ENCODE peak calls at places on chromosomes 11 and 22, in four cellular contexts. X is H9, W is mesendoderm, A is H1. F is an unnamed sample.

GRCh38 chr22:40919446-40919845 is 31.7 kb upstream of the RBX1 start:
- DNase-seq in W (no peak), X (no peak), A (no peak), F (no peak)

GRCh38 chr11:118691926-118692830 is 12.7 kb upstream of the TREH start:
- DNase-seq in W (peak; percentile 29), A (no peak), X (no peak), F (peak; percentile 67)

GRCh38 chr22:49704345-49705215 is 123.1 kb downstream of the BRD1 start:
- DNase-seq in W (no peak), A (peak; percentile 42), X (no peak), F (no peak)

GRCh38 chr11:69122642-69123431 is 32.9 kb upstream of the SMIM38 start:
- DNase-seq in A (peak; percentile 83), X (peak; percentile 96), W (peak; percentile 98), F (peak; percentile 70)

GRCh38 chr11:2825886-2826678 is 59.5 kb downstream of the CDKN1C start:
- DNase-seq in A (no peak), X (no peak), W (peak; percentile 79), F (peak; percentile 95)

GRCh38 chr11:114243461-114244372 is 52.5 kb upstream of the NNMT start:
- DNase-seq in A (no peak), W (no peak), X (no peak), F (no peak)

GRCh38 chr11:108125126-108125525 is 3.8 kb downstream of the ACAT1 start:
- DNase-seq in W (no peak), A (no peak), X (no peak), F (no peak)

GRCh38 chr11:11416502-11416901 is 63.5 kb upstream of the CSNK2A3 start:
- DNase-seq in X (no peak), W (no peak), A (no peak), F (peak; percentile 45)

GRCh38 chr11:130168105-130168504 is 8.5 kb downstream of the ST14 start:
- DNase-seq in A (no peak), W (no peak), X (no peak), F (peak; percentile 88)

GRCh38 chr11:93330446-93330984 is at the start of gene DEUP1:
- DNase-seq in X (peak; percentile 55), A (peak; percentile 82), W (peak; percentile 53), F (no peak)

GRCh38 chr11:37988031-37988430 is 1390.0 kb upstream of the RAG2 start:
- DNase-seq in W (no peak), A (no peak), X (no peak), F (peak; percentile 17)

GRCh38 chr11:58898106-58898505 is 41.2 kb upstream of the GLYATL1 start:
- DNase-seq in X (no peak), A (no peak), W (no peak), F (no peak)

GRCh38 chr11:63907063-63907462 is 9.9 kb downstream of the RCOR2 start:
- DNase-seq in W (no peak), A (no peak), X (no peak), F (no peak)

GRCh38 chr22:49979587-49980264 is 19.2 kb downstream of the PIM3 start:
- DNase-seq in A (peak; percentile 57), W (peak; percentile 73), X (peak; percentile 44), F (no peak)

GRCh38 chr11:69239320-69240040 is 54.5 kb upstream of the MYEOV start:
- DNase-seq in X (peak; percentile 10), W (no peak), A (no peak), F (no peak)

GRCh38 chr22:47018010-47018910 is 255.8 kb downstream of the TBC1D22A start:
- DNase-seq in W (no peak), X (no peak), A (no peak), F (no peak)

GRCh38 chr11:127063191-127063590 is 62.6 kb upstream of the KIRREL3 start:
- DNase-seq in W (no peak), X (no peak), A (no peak), F (no peak)

GRCh38 chr11:65489706-65490310 is 9.0 kb upstream of the MALAT1 start:
- DNase-seq in X (peak; percentile 53), A (no peak), W (peak; percentile 71), F (no peak)

GRCh38 chr11:32068134-32068533 is 22.7 kb upstream of the RCN1 start:
- DNase-seq in X (no peak), W (no peak), A (no peak), F (no peak)

GRCh38 chr11:56160217-56160616 is at the start of gene OR8K5:
- DNase-seq in A (no peak), W (no peak), X (no peak), F (no peak)

GRCh38 chr11:65498727-65498976 is 193 bp upstream of the MALAT1 start:
- DNase-seq in W (no peak), X (no peak), A (no peak), F (no peak)

GRCh38 chr11:105862736-105863367 is 159.2 kb downstream of the MSANTD4 start:
- DNase-seq in A (no peak), X (no peak), W (peak; percentile 57), F (peak; percentile 68)

GRCh38 chr22:22770881-22771280 is 116.7 kb upstream of the IGLL5 start:
- DNase-seq in A (no peak), W (no peak), X (no peak), F (no peak)

GRCh38 chr22:32175751-32176644 is 16.9 kb upstream of the C22orf42 start:
- DNase-seq in W (peak; percentile 57), A (peak; percentile 80), X (peak; percentile 69), F (no peak)

GRCh38 chr11:30511408-30511807 is 74.7 kb downstream of the MPPED2 start:
- DNase-seq in X (no peak), W (no peak), A (no peak), F (no peak)

GRCh38 chr11:30505603-30506002 is 80.5 kb downstream of the MPPED2 start:
- DNase-seq in W (no peak), X (no peak), A (no peak), F (no peak)

GRCh38 chr11:30510750-30511149 is 75.4 kb downstream of the MPPED2 start:
- DNase-seq in X (no peak), W (no peak), A (no peak), F (no peak)

GRCh38 chr11:30504468-30504867 is 81.7 kb downstream of the MPPED2 start:
- DNase-seq in X (no peak), W (no peak), A (no peak), F (no peak)

DNA sequence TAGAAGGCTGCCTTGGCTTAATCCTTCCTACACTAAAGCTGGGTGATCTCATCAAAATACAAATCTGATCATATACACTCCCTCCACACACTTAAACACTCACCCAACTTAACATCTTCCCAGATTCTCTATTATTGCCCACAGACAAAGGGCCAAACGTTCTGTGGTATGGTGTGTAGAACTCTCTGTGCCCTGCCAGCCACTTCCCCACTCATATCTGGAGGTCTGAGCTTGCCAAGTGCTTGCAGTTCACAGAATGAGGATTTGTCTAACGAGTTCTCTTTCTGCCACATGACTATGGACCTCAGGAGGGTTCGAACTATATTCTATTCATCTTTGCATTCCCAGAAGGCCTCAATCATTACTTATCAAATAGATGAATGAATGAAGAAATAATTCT is 77.6 kb downstream of the MPPED2 start:
- DNase-seq in X (no peak), W (no peak), A (no peak), F (no peak)
- H4K5ac ChIP-seq in X (no peak overlapping the region), W (no peak overlapping the region), A (no peak overlapping the region), F (no peak overlapping the region)

GRCh38 chr11:72319261-72319660 is 75.3 kb upstream of the PHOX2A start:
- DNase-seq in A (no peak), W (no peak), X (no peak), F (no peak)

GRCh38 chr11:72316984-72317383 is 73.0 kb upstream of the PHOX2A start:
- DNase-seq in W (no peak), A (no peak), X (no peak), F (no peak)

GRCh38 chr11:72314199-72314598 is 70.2 kb upstream of the PHOX2A start:
- DNase-seq in A (no peak), W (no peak), X (no peak), F (no peak)

GRCh38 chr11:72317982-72318381 is 74.0 kb upstream of the PHOX2A start:
- DNase-seq in W (no peak), A (no peak), X (no peak), F (no peak)

DNA sequence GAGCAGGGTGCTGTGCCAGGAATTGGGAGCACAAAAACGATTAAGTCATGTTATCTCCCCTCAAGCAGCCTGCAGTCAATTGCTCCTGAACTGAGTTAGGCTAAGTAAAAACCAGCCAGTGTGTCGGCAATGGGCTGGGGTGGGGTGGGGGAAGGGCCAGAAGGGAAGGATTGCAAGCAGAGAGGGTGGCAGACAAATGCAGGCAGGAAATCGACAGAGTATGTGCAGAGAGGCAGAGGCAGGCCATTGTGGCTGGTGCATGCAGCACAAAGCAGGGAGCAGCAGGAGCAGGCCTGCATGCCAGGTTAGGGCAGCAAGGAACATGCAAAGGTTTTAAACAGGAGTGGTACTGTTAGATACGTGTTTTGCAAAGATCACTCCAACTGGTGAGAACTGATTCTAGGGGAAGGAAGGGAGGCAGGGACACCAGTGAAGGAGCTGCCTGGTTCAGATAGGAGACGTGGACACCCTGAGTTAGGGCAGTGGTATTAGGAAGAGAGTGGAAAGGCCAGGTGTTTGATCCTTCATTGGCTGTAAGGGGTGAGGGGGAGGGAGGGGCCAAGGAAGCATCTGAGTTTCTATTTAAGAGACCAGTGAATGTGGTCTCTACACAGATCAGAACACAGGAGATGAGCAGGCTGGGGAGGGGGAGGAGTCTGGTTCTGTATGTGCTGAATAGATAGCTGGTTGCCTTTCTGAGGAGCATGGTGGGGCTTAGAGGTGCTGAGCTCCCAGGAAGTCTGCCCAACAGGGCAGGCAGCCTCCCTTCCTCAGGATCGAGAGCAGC is 70.8 kb upstream of the PHOX2A start:
- DNase-seq in W (peak; percentile 29), X (peak; percentile 47), A (no peak), F (no peak)
- H3K18ac ChIP-seq in W (no peak overlapping the region), X (no peak overlapping the region), A (peak overlapping the region; percentile 29), F (no peak overlapping the region)

GRCh38 chr11:122181893-122182292 is 65.9 kb upstream of the BLID start:
- DNase-seq in X (no peak), A (no peak), W (no peak), F (no peak)
- H4K5ac ChIP-seq in X (no peak overlapping the region), A (no peak overlapping the region), W (no peak overlapping the region), F (peak overlapping the region; percentile 89)

GRCh38 chr22:42612336-42612735 is 2.3 kb downstream of the POLDIP3 start:
- DNase-seq in X (no peak), A (no peak), W (no peak), F (no peak)

GRCh38 chr22:42617155-42617983 is 2.7 kb upstream of the POLDIP3 start:
- DNase-seq in W (no peak), X (peak; percentile 57), A (no peak), F (no peak)

GRCh38 chr22:42615092-42615859 is 593 bp upstream of the POLDIP3 start:
- DNase-seq in W (peak; percentile 100), A (peak; percentile 84), X (peak; percentile 97), F (peak; percentile 100)

GRCh38 chr22:42613869-42614268 is 814 bp downstream of the POLDIP3 start:
- DNase-seq in W (peak; percentile 61), X (no peak), A (no peak), F (no peak)

DNA sequence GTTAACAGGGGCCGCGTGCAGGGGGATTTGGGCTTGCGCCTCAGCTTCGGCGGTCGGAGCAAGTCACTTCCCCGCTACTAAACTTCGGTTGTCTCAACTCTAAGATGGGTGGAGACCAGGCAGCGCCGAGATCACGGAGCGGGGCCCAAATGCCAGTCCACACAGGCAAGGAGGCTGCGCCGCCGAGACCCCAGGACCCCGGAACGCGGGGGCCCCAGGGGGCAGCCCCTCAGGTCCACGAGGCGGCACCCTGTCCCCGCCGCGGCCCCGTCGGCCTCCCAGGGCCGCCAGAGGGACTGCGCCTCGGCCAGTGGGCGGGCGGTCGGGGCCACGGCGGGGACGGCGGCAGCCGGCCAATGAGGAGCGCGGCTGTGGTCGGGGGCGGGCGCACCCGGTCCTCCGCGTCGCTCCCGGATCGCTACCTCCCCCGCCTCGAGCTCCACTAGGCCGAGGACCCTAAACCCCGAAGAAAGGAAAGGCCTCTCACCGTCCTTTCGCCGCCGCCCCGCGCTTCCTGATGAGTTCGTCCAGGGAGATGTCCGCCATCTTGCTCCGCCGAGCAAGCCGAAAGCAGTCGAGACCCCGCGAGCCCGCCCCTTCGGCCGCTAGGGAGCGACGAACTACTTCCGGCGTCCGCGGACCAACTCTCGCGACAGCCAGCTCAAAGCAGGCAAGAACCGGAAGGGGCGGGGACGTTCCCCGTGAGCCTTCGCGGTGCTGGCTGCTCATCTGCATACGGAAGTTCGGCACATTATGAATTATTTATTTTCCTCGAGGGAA is at the start of gene POLDIP3:
- DNase-seq in A (peak; percentile 98), W (peak; percentile 99), X (peak; percentile 98), F (peak; percentile 98)
- H3K18ac ChIP-seq in A (peak within 1 kb of the TSS; percentile 97), W (peak within 1 kb of the TSS; percentile 18), X (peak within 1 kb of the TSS; percentile 98), F (peak within 1 kb of the TSS; percentile 98)

F was measured in IMR-90.